ENCODE peak calls at places on chromosomes 3 and 15, in four cellular contexts. One of them, this sample, is unnamed.

GRCh38 chr3:124741027-124741426 is 10.8 kb downstream of the UMPS start:
- DNase-seq in body of pancreas: no peak
- DNase-seq in cardiac muscle cell: peak; percentile 12
- DNase-seq in kidney: no peak
- DNase-seq in this sample: no peak

GRCh38 chr3:28267984-28268849 is 26.8 kb downstream of the CMC1 start:
- DNase-seq in cardiac muscle cell: no peak
- DNase-seq in kidney: no peak
- DNase-seq in body of pancreas: peak; percentile 47
- DNase-seq in this sample: no peak

GRCh38 chr15:65466901-65467300 is 44.2 kb upstream of the IGDCC4 start:
- DNase-seq in body of pancreas: no peak
- DNase-seq in kidney: no peak
- DNase-seq in cardiac muscle cell: no peak
- DNase-seq in this sample: no peak

GRCh38 chr15:39376371-39376909 is 204.4 kb upstream of the THBS1 start:
- DNase-seq in cardiac muscle cell: peak; percentile 12
- DNase-seq in body of pancreas: no peak
- DNase-seq in kidney: no peak
- DNase-seq in this sample: no peak

GRCh38 chr3:145639207-145639606 is 521.8 kb downstream of the PLOD2 start:
- DNase-seq in cardiac muscle cell: peak; percentile 0
- DNase-seq in body of pancreas: no peak
- DNase-seq in kidney: no peak
- DNase-seq in this sample: no peak

GRCh38 chr3:156341324-156341723 is 213.6 kb downstream of the SSR3 start:
- DNase-seq in body of pancreas: no peak
- DNase-seq in cardiac muscle cell: no peak
- DNase-seq in kidney: no peak
- DNase-seq in this sample: no peak

GRCh38 chr15:94671845-94672524 is 440.6 kb downstream of the MCTP2 start:
- DNase-seq in cardiac muscle cell: peak; percentile 33
- DNase-seq in body of pancreas: no peak
- DNase-seq in kidney: no peak
- DNase-seq in this sample: no peak

GRCh38 chr3:100496711-100497261 is 4.4 kb downstream of the TMEM45A start:
- DNase-seq in body of pancreas: no peak
- DNase-seq in kidney: no peak
- DNase-seq in cardiac muscle cell: peak; percentile 74
- DNase-seq in this sample: no peak

GRCh38 chr15:49235446-49236207 is 65.6 kb downstream of the GALK2 start:
- DNase-seq in kidney: no peak
- DNase-seq in cardiac muscle cell: peak; percentile 92
- DNase-seq in body of pancreas: peak; percentile 57
- DNase-seq in this sample: no peak

GRCh38 chr3:186932281-186933181 is 2.2 kb downstream of the ST6GAL1 start:
- DNase-seq in kidney: no peak
- DNase-seq in body of pancreas: no peak
- DNase-seq in cardiac muscle cell: peak; percentile 35
- DNase-seq in this sample: no peak

GRCh38 chr3:150114873-150115570 is 144.3 kb upstream of the PFN2 start:
- DNase-seq in kidney: no peak
- DNase-seq in body of pancreas: no peak
- DNase-seq in cardiac muscle cell: peak; percentile 30
- DNase-seq in this sample: no peak

GRCh38 chr15:48823237-48823636 is 12.4 kb upstream of the CEP152 start:
- DNase-seq in cardiac muscle cell: peak; percentile 22
- DNase-seq in body of pancreas: no peak
- DNase-seq in kidney: no peak
- DNase-seq in this sample: no peak

GRCh38 chr3:162492446-162493081 is 996.0 kb downstream of the OTOL1 start:
- DNase-seq in kidney: no peak
- DNase-seq in cardiac muscle cell: peak; percentile 59
- DNase-seq in body of pancreas: no peak
- DNase-seq in this sample: no peak

GRCh38 chr3:47342156-47342555 is 38.7 kb upstream of the PTPN23 start:
- DNase-seq in kidney: no peak
- DNase-seq in body of pancreas: no peak
- DNase-seq in cardiac muscle cell: peak; percentile 12
- DNase-seq in this sample: no peak

GRCh38 chr3:139310474-139310933 is 33.3 kb upstream of the MRPS22 start:
- DNase-seq in kidney: no peak
- DNase-seq in cardiac muscle cell: peak; percentile 78
- DNase-seq in body of pancreas: no peak
- DNase-seq in this sample: no peak

GRCh38 chr15:58233341-58233740 is 95.2 kb downstream of the AQP9 start:
- DNase-seq in body of pancreas: no peak
- DNase-seq in kidney: no peak
- DNase-seq in cardiac muscle cell: no peak
- DNase-seq in this sample: no peak

GRCh38 chr3:97882975-97883598 is 61.3 kb downstream of the CRYBG3 start:
- DNase-seq in body of pancreas: peak; percentile 68
- DNase-seq in kidney: no peak
- DNase-seq in cardiac muscle cell: peak; percentile 67
- DNase-seq in this sample: peak; percentile 58

DNA sequence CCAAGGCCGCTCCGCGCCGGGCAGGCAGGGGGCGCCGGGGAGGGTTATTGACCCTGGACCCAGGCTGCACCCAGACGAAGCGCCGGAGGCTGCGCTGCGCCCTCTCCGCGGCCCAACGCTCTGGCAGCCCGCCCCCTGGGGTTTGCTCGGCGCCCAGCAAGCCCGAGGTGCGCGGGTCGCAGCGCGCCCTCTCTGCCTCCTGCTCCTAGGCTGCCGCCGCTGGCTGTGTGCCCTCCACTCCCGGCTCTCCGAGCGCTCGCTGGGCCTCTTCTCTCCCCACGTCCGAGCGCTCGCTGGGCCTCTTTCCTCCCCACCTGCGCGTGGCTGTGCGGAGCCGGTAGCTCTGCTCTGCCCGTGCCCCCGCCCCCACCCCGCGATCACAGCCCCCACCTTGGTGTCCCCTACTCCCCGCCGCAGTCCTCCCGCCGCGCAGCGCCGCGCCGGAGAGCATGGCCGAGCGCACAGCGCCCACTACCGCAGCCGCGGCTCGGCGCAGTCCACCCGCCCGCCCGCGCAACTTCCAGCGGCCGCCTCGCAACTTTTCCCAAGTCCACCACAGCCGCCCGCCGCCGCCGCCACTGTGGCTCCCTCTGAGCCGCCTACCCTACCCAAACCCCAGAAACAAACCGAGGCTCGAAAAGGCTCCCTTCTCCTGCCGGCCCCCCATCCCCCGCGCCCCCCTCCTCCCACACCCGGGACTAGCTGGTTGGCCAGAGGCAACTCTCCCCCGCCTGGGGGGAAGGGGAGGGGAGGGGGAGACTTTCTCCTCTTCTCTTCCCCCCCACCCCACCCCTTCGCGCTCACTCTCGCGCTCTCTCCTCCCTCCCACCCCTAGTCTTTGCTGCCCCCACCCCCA is 1.1 kb downstream of the MECOM start:
- DNase-seq in cardiac muscle cell: peak; percentile 89
- DNase-seq in kidney: peak; percentile 96
- DNase-seq in body of pancreas: peak; percentile 88
- DNase-seq in this sample: peak; percentile 81
- TF ChIP-seq CTCF in cardiac muscle cell: peak; percentile 52
- TF ChIP-seq CTCF in kidney: peak; percentile 59
- TF ChIP-seq CTCF in body of pancreas: peak; percentile 70
- TF ChIP-seq CTCF in this sample: peak; percentile 17

DNA sequence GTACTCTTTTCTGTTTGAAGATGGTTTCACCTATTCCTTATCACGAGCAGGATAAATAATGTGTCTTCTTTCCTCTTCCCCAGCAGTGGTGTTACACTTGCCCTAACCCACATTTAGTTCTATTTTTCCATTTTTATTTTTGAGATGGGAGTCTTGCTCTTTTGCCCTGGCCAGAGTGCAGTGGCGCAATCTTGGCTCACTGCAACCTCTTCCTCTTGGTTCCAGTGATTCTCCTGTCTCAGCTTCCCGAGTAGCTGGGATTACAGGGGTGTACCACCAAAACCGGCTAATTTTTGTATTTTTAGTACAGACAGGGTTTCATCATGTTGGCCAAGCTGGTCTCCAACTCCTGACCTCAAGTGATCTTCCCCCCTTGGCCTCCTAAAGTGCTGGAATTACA is 372.4 kb downstream of the FOXP1 start:
- DNase-seq in cardiac muscle cell: peak; percentile 21
- DNase-seq in body of pancreas: no peak
- DNase-seq in kidney: no peak
- DNase-seq in this sample: no peak
- H3K4me1 ChIP-seq in cardiac muscle cell: peaks cover 41% of the 10 kb centered on the region
- H3K4me1 ChIP-seq in body of pancreas: peaks cover 51% of the 10 kb centered on the region
- H3K4me1 ChIP-seq in kidney: no peaks in the 10 kb centered on the region
- H3K4me1 ChIP-seq in this sample: peaks cover 5% of the 10 kb centered on the region

GRCh38 chr3:197019021-197019420 is 10.6 kb downstream of the MELTF start:
- DNase-seq in cardiac muscle cell: no peak
- DNase-seq in body of pancreas: peak; percentile 22
- DNase-seq in kidney: no peak
- DNase-seq in this sample: no peak
- H3K36me3 ChIP-seq in cardiac muscle cell: no peaks in the 10 kb centered on the region
- H3K36me3 ChIP-seq in body of pancreas: no peaks in the 10 kb centered on the region
- H3K36me3 ChIP-seq in kidney: no peaks in the 10 kb centered on the region
- H3K36me3 ChIP-seq in this sample: no peaks in the 10 kb centered on the region

DNA sequence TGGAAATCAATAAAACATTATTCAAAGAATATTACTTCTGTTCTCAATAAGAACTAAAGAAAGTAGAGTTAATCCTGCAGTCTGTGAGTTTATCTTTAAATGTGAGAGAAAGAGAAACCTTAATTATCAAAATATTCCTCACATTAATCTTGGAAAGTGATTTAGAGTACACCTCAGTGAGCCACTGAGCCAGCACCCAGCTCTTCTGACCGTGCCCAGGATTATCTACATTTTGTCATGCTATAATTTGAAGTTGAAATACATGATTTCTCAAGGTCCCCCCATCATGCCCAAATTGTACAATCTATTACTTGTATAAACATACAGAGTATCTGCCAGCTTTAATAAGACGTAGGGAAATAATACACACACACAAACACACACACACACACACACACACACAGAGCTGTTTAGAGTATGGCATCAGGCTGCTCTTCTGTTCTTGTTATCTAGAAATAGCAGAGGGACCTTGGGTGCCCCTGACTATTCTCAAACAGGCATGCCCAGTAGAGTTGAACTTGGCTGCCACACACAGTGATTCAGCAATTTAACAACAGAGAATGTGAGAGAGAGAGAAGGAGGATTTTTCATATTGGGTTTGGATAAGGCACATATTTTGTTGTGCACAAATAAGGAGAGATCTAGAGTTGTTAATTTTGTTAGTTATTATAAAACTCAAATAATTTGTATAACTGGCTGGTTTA is 74.4 kb downstream of the P2RY1 start:
- DNase-seq in cardiac muscle cell: peak; percentile 73
- DNase-seq in body of pancreas: peak; percentile 10
- DNase-seq in kidney: no peak
- DNase-seq in this sample: no peak
- TF ChIP-seq CTCF in cardiac muscle cell: no peak
- TF ChIP-seq CTCF in body of pancreas: no peak
- TF ChIP-seq CTCF in kidney: no peak
- TF ChIP-seq CTCF in this sample: no peak

GRCh38 chr3:127748754-127749327 is 73.5 kb downstream of the MGLL start:
- DNase-seq in cardiac muscle cell: no peak
- DNase-seq in kidney: no peak
- DNase-seq in body of pancreas: no peak
- DNase-seq in this sample: peak; percentile 71

GRCh38 chr3:127747751-127748521 is 74.4 kb downstream of the MGLL start:
- DNase-seq in cardiac muscle cell: peak; percentile 74
- DNase-seq in kidney: peak; percentile 94
- DNase-seq in body of pancreas: peak; percentile 76
- DNase-seq in this sample: peak; percentile 75

GRCh38 chr3:127750226-127751031 is 71.9 kb downstream of the MGLL start:
- DNase-seq in cardiac muscle cell: peak; percentile 74
- DNase-seq in kidney: no peak
- DNase-seq in body of pancreas: no peak
- DNase-seq in this sample: no peak

GRCh38 chr3:127749787-127750225 is 72.5 kb downstream of the MGLL start:
- DNase-seq in kidney: no peak
- DNase-seq in cardiac muscle cell: no peak
- DNase-seq in body of pancreas: no peak
- DNase-seq in this sample: no peak

GRCh38 chr3:127749361-127749760 is 73.0 kb downstream of the MGLL start:
- DNase-seq in kidney: no peak
- DNase-seq in cardiac muscle cell: no peak
- DNase-seq in body of pancreas: no peak
- DNase-seq in this sample: no peak
- H3K4me1 ChIP-seq in kidney: peaks cover 11% of the 10 kb centered on the region
- H3K4me1 ChIP-seq in cardiac muscle cell: no peaks in the 10 kb centered on the region
- H3K4me1 ChIP-seq in body of pancreas: peaks cover 24% of the 10 kb centered on the region
- H3K4me1 ChIP-seq in this sample: peaks cover 10% of the 10 kb centered on the region

GRCh38 chr15:99692825-99693224 is 40.4 kb downstream of the LYSMD4 start:
- DNase-seq in body of pancreas: no peak
- DNase-seq in cardiac muscle cell: no peak
- DNase-seq in kidney: no peak
- DNase-seq in this sample: no peak
- H3K36me3 ChIP-seq in body of pancreas: peaks cover 2% of the 10 kb centered on the region
- H3K36me3 ChIP-seq in cardiac muscle cell: peaks cover 61% of the 10 kb centered on the region
- H3K36me3 ChIP-seq in kidney: no peaks in the 10 kb centered on the region
- H3K36me3 ChIP-seq in this sample: no peaks in the 10 kb centered on the region

DNA sequence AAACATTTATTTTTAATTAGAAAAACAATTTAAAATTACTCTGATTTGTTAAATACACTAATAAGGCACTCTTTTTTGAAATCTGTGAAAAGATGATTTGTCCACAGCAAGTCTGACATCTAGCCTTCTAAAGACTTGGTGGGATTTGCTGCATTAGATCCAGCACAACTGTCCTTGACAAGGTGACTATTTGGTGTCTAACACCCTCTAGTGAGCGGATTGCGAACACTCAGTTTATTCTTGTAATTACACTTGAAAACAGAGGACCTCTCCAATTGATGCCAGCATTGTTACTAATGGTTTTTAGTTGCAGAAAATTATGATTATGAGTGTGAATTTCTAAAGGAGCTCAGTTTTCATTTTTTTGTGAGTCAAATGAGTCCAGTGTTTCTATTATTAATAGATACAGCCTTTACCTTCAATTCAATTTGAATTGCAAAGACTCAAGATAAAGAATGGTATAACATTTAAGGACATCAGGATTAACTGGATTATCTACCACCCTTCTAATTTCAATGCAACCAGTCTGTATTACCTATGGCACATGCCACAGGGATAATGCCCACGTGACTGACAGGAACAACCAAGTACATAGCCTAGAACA is 29.7 kb upstream of the STRIT1 start:
- DNase-seq in cardiac muscle cell: peak; percentile 90
- DNase-seq in kidney: no peak
- DNase-seq in body of pancreas: peak; percentile 61
- DNase-seq in this sample: peak; percentile 39
- TF ChIP-seq CTCF in cardiac muscle cell: peak; percentile 76
- TF ChIP-seq CTCF in kidney: peak; percentile 68
- TF ChIP-seq CTCF in body of pancreas: peak; percentile 68
- TF ChIP-seq CTCF in this sample: peak; percentile 34

GRCh38 chr3:52432631-52433030 is 12.3 kb downstream of the SEMA3G start:
- DNase-seq in kidney: peak; percentile 69
- DNase-seq in body of pancreas: no peak
- DNase-seq in cardiac muscle cell: no peak
- DNase-seq in this sample: no peak
- H3K4me1 ChIP-seq in kidney: peaks cover 12% of the 10 kb centered on the region
- H3K4me1 ChIP-seq in body of pancreas: peaks cover 4% of the 10 kb centered on the region
- H3K4me1 ChIP-seq in cardiac muscle cell: peaks cover 25% of the 10 kb centered on the region
- H3K4me1 ChIP-seq in this sample: peaks cover 31% of the 10 kb centered on the region

GRCh38 chr15:42672444-42672843 is 64.5 kb downstream of the CDAN1 start:
- DNase-seq in body of pancreas: no peak
- DNase-seq in cardiac muscle cell: no peak
- DNase-seq in kidney: no peak
- DNase-seq in this sample: no peak
- H3K36me3 ChIP-seq in body of pancreas: no peaks in the 10 kb centered on the region
- H3K36me3 ChIP-seq in cardiac muscle cell: no peaks in the 10 kb centered on the region
- H3K36me3 ChIP-seq in kidney: no peaks in the 10 kb centered on the region
- H3K36me3 ChIP-seq in this sample: peaks cover 20% of the 10 kb centered on the region

This sample was measured in lung.